ENCODE peak calls at places on chromosomes 3 and 15, in seven cellular contexts. O is GM12865, G is GM12864, F is tibial artery, W is uterus, L is NB4, Z is osteoblast. J is an unnamed sample.

GRCh38 chr3:176167272-176167671 is 1030.0 kb downstream of the TBL1XR1 start:
- DNase-seq in O (no peak), G (no peak), F (no peak), W (no peak), L (no peak), Z (no peak), J (no peak)

GRCh38 chr15:67105065-67105951 is 39.9 kb downstream of the SMAD3 start:
- DNase-seq in O (no peak), G (no peak), F (peak; percentile 64), W (peak; percentile 69), L (no peak), Z (peak; percentile 90), J (no peak)

GRCh38 chr3:5011555-5012256 is 32.5 kb downstream of the BHLHE40 start:
- DNase-seq in O (peak; percentile 84), G (no peak), F (no peak), W (no peak), L (peak; percentile 91), Z (no peak), J (peak; percentile 73)

GRCh38 chr3:138600341-138600740 is 6.3 kb upstream of the CEP70 start:
- DNase-seq in O (no peak), G (no peak), F (no peak), W (no peak), L (no peak), Z (peak; percentile 48), J (no peak)

GRCh38 chr15:84752700-84753099 is 4.3 kb downstream of the ZNF592 start:
- DNase-seq in O (no peak), G (no peak), F (no peak), W (no peak), L (no peak), Z (peak; percentile 86), J (no peak)

GRCh38 chr3:123884258-123884831 is at the start of gene MYLK:
- DNase-seq in O (peak; percentile 72), G (no peak), F (peak; percentile 74), W (peak; percentile 85), L (peak; percentile 79), Z (peak; percentile 96), J (peak; percentile 84)

GRCh38 chr3:174439621-174440349 is 419.3 kb upstream of the NAALADL2 start:
- DNase-seq in O (no peak), G (no peak), F (peak; percentile 47), W (peak; percentile 35), L (peak; percentile 76), Z (peak; percentile 65), J (no peak)

GRCh38 chr15:100525894-100526512 is 2.7 kb downstream of the CERS3 start:
- DNase-seq in O (no peak), G (no peak), F (peak; percentile 53), W (peak; percentile 75), L (no peak), Z (no peak), J (no peak)

GRCh38 chr3:150235799-150236198 is 172.3 kb upstream of the TSC22D2 start:
- DNase-seq in O (no peak), G (no peak), F (no peak), W (peak; percentile 43), L (no peak), Z (peak; percentile 83), J (no peak)

GRCh38 chr15:40388941-40389823 is 6.7 kb downstream of the KNSTRN start:
- DNase-seq in O (no peak), G (no peak), F (peak; percentile 27), W (no peak), L (peak; percentile 86), Z (no peak), J (no peak)

GRCh38 chr15:92970656-92971055 is 70.5 kb downstream of the CHD2 start:
- DNase-seq in O (no peak), G (no peak), F (no peak), W (no peak), L (no peak), Z (no peak), J (no peak)

GRCh38 chr3:140145501-140145900 is 210.5 kb downstream of the CLSTN2 start:
- DNase-seq in O (no peak), G (no peak), F (no peak), W (no peak), L (no peak), Z (peak; percentile 70), J (no peak)

GRCh38 chr3:161531930-161532329 is 35.3 kb downstream of the OTOL1 start:
- DNase-seq in O (no peak), G (no peak), F (no peak), W (no peak), L (no peak), Z (no peak), J (no peak)

GRCh38 chr15:63487076-63487757 is 17.2 kb upstream of the USP3 start:
- DNase-seq in O (peak; percentile 90), G (no peak), F (peak; percentile 91), W (peak; percentile 88), L (peak; percentile 86), Z (peak; percentile 92), J (peak; percentile 64)

GRCh38 chr3:142232340-142232739 is 7.0 kb upstream of the GK5 start:
- DNase-seq in O (no peak), G (no peak), F (no peak), W (no peak), L (no peak), Z (no peak), J (no peak)

GRCh38 chr3:31295150-31295765 is 237.5 kb upstream of the STT3B start:
- DNase-seq in O (no peak), G (no peak), F (no peak), W (no peak), L (no peak), Z (no peak), J (no peak)

GRCh38 chr15:66803182-66803729 is 101.2 kb downstream of the SMAD6 start:
- DNase-seq in O (no peak), G (no peak), F (peak; percentile 82), W (peak; percentile 87), L (no peak), Z (peak; percentile 98), J (no peak)

GRCh38 chr15:75955720-75956119 is 52.0 kb downstream of the FBXO22 start:
- DNase-seq in O (no peak), G (no peak), F (no peak), W (no peak), L (no peak), Z (no peak), J (no peak)
- TF ChIP-seq CTCF in O (no peak), G (peak; percentile 11), F (no peak), W (no peak), L (no peak), Z (no peak), J (no peak)

DNA sequence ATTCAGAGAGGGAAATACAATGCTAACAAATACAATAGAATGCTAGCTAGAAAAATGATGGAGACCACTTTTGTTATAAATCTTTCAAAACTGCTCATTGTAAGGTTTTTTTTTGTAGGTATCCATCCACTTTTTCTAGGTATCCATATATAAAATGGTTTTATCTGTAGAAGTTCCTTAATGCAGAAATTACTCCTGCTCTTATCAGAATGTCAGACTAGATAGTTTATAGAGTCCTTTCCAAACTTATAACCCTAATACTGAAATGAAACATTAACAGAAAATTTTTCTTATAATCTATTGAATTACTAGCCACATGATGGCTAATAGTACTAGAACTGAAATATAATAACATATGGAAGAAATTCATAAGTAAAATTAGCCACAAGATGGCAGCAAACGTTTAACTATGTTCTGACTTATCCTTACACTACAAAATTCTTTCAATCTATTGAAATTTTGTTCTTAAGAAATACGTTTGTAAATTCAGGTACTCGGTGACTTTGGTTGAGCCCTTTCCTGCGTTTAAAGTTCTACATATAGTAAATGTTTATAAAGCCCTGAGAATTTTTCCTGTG is 58.5 kb downstream of the ECT2 start:
- DNase-seq in O (peak; percentile 25), G (no peak), F (no peak), W (no peak), L (peak; percentile 34), Z (no peak), J (no peak)
- TF ChIP-seq CTCF in O (peak; percentile 16), G (peak; percentile 8), F (peak; percentile 24), W (no peak), L (no peak), Z (peak; percentile 43), J (peak; percentile 23)

DNA sequence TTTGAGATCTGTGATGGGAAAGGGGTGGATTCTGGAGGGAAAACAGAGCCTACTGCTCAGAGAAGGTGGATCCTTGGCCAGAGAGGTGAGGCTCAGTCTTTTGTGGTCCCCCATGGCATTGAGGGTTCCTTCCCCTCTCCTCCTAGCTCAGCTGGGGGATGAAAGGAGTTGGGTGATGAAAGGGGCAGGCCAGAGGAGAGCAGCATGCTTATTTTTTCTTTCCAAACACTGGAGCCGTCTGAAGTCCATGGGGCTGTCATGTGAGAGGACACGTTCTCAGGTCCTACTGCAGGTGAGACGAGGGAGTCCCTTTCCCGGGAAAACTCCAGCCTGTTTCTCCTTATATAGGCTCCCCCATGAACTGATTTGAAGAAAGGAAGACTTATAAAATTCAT is 71.4 kb downstream of the SCN5A start:
- DNase-seq in O (no peak), G (no peak), F (no peak), W (no peak), L (no peak), Z (no peak), J (no peak)
- TF ChIP-seq CTCF in O (no peak), G (no peak), F (no peak), W (no peak), L (no peak), Z (no peak), J (no peak)

GRCh38 chr3:153173758-153174516 is 11.9 kb downstream of the RAP2B start:
- DNase-seq in O (peak; percentile 3), G (no peak), F (no peak), W (no peak), L (no peak), Z (peak; percentile 71), J (no peak)
- TF ChIP-seq CTCF in O (no peak), G (no peak), F (no peak), W (no peak), L (no peak), Z (no peak), J (no peak)

GRCh38 chr3:23810342-23811116 is 4.8 kb downstream of the UBE2E1 start:
- DNase-seq in O (peak; percentile 69), G (no peak), F (peak; percentile 34), W (peak; percentile 39), L (peak; percentile 69), Z (peak; percentile 95), J (peak; percentile 59)
- TF ChIP-seq CTCF in O (peak; percentile 13), G (no peak), F (no peak), W (no peak), L (no peak), Z (no peak), J (peak; percentile 43)

GRCh38 chr15:35195031-35195430 is 109.9 kb upstream of the NANOGP8 start:
- DNase-seq in O (no peak), G (no peak), F (no peak), W (no peak), L (no peak), Z (no peak), J (no peak)

GRCh38 chr15:35194296-35194695 is 109.2 kb upstream of the NANOGP8 start:
- DNase-seq in O (no peak), G (no peak), F (no peak), W (no peak), L (no peak), Z (no peak), J (no peak)

GRCh38 chr15:35191783-35192182 is 106.7 kb upstream of the NANOGP8 start:
- DNase-seq in O (no peak), G (no peak), F (no peak), W (no peak), L (no peak), Z (no peak), J (no peak)

GRCh38 chr15:35196273-35196672 is 111.2 kb upstream of the NANOGP8 start:
- DNase-seq in O (no peak), G (no peak), F (no peak), W (no peak), L (no peak), Z (no peak), J (no peak)

GRCh38 chr15:35195649-35196048 is 110.6 kb upstream of the NANOGP8 start:
- DNase-seq in O (no peak), G (no peak), F (no peak), W (no peak), L (no peak), Z (no peak), J (no peak)
- TF ChIP-seq CTCF in O (no peak), G (no peak), F (no peak), W (no peak), L (no peak), Z (no peak), J (no peak)